ENCODE peak calls at places on chromosomes 11 and 22, in seven cellular contexts. Y is activated naive CD8-positive, alpha-beta T cell treated with anti-CD3 and anti-CD28 coated beads, Interleukin-2, amount 50 U/mL, for 24 hours; E is body of pancreas; O is HCEC 1CT; V is NCI-H1436; B is breast epithelium; H is pulmonary artery endothelial cell. C is an unnamed sample.

GRCh38 chr22:23233746-23234408 is 53.6 kb downstream of the BCR start:
- DNase-seq in E (no peak), O (peak), V (no peak), B (no peak), Y (peak), H (no peak), C (no peak)

GRCh38 chr11:86171627-86172026 is 72.9 kb upstream of the EED start:
- DNase-seq in H (no peak), O (no peak), E (no peak), V (no peak), B (no peak), Y (no peak), C (no peak)

GRCh38 chr22:47210686-47211085 is 448.2 kb downstream of the TBC1D22A start:
- DNase-seq in O (no peak), H (no peak), B (peak), E (no peak), Y (no peak), V (no peak), C (no peak)

GRCh38 chr11:32902089-32902665 is 9.6 kb downstream of the QSER1 start:
- DNase-seq in O (no peak), V (no peak), H (no peak), E (no peak), B (no peak), Y (no peak), C (no peak)

GRCh38 chr22:24695958-24696511 is 78.5 kb downstream of the PIWIL3 start:
- DNase-seq in E (no peak), Y (no peak), H (no peak), V (peak), B (no peak), O (peak), C (no peak)

GRCh38 chr22:36853407-36854099 is 7.3 kb upstream of the NCF4 start:
- DNase-seq in V (peak), B (no peak), O (peak), Y (peak), E (peak), H (no peak), C (peak)

GRCh38 chr11:16261836-16262644 is 94.3 kb downstream of the SOX6 start:
- DNase-seq in V (no peak), E (no peak), B (no peak), O (no peak), Y (no peak), H (no peak), C (no peak)

GRCh38 chr11:93524868-93525267 is 18.3 kb downstream of the SMCO4 start:
- DNase-seq in B (no peak), O (no peak), V (no peak), E (no peak), Y (no peak), H (no peak), C (no peak)